ENCODE peak calls at places on chromosomes 2 and 18, in six cellular contexts. J, T, K, E, A and Y are unnamed samples.

GRCh38 chr2:128169933-128170709 is 79.1 kb downstream of the UGGT1 start:
- DNase-seq in J (no peak), T (no peak), K (no peak), E (no peak), A (no peak), Y (no peak)

GRCh38 chr2:203722411-203722810 is 16.0 kb downstream of the CD28 start:
- DNase-seq in J (no peak), T (no peak), K (no peak), E (no peak), A (no peak), Y (no peak)

GRCh38 chr2:205685314-205686230 is 3.3 kb downstream of the NRP2 start:
- DNase-seq in J (no peak), T (no peak), K (no peak), E (no peak), A (peak), Y (no peak)

GRCh38 chr2:85398426-85399182 is 11.6 kb downstream of the CAPG start:
- DNase-seq in J (no peak), T (no peak), K (no peak), E (no peak), A (peak), Y (no peak)

GRCh38 chr2:34570266-34570872 is 971.3 kb upstream of the FAM98A start:
- DNase-seq in J (peak), T (no peak), K (no peak), E (no peak), A (no peak), Y (no peak)

GRCh38 chr18:67805261-67805660 is 288.7 kb upstream of the DSEL start:
- DNase-seq in J (no peak), T (no peak), K (no peak), E (no peak), A (no peak), Y (no peak)

GRCh38 chr2:225501022-225501421 is 101.5 kb downstream of the NYAP2 start:
- DNase-seq in J (no peak), T (no peak), K (no peak), E (no peak), A (no peak), Y (no peak)

GRCh38 chr2:113965644-113966043 is 75.8 kb downstream of the ACTR3 start:
- DNase-seq in J (peak), T (no peak), K (no peak), E (no peak), A (no peak), Y (no peak)

GRCh38 chr2:39266906-39267434 is 23.2 kb upstream of the CDKL4 start:
- DNase-seq in J (no peak), T (no peak), K (no peak), E (peak), A (no peak), Y (no peak)

GRCh38 chr2:130963058-130963848 is 126.5 kb downstream of the ARHGEF4 start:
- DNase-seq in J (no peak), T (no peak), K (no peak), E (no peak), A (no peak), Y (no peak)

DNA sequence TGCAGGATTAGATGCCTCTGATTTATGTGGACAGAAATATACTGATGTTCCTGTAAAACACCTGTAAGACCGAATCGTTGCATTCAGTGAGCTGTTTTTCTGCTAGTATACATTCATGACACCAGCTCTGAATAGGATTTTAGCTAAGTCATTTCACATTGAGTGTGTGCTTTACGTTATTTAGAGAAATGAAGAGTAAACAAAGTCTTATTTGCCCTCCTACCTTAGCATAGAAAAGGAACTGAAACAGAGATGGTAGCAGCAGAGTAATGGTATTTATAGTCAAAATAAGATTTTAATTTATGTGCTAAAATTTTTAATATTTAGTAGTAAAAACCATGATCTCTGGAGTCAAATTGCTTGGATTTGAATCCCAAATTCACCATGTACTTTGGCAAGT is 168.0 kb downstream of the CERS6 start:
- DNase-seq in J (no peak), T (no peak), K (no peak), E (no peak), A (no peak), Y (no peak)
- H3K4me3 ChIP-seq in J (no peak), T (no peak), K (no peak), E (no peak), A (no peak), Y (no peak)

DNA sequence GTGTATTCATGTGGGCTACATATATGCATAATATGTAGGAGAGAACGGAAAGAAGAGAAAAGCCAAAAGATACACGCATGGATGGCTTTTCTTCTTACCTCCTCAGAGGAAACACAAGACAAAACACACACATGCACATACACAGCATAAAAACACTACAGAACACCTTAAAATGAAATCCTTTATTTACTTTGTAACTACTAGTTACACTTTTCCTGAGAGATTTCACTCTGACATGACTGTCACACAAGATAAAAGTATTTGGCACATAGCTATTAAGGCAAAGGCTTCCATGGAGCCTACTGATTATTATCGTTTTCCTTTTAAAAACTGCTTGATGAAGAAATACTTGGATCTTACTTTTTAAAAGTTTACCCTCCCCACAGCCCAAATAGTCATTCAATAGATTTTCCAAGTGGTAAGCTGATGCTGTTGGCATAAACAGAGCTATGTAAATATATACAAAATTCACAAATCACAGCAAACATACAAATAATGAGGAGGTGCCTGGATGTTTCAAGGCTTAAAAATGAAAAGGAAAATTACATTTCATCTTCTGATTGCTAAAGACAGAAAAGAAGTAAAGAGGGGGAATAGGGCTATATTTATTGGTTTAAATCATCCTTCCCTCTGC is 8.6 kb downstream of the ZEB2 start:
- DNase-seq in J (no peak), T (no peak), K (no peak), E (no peak), A (no peak), Y (no peak)
- H3K4me3 ChIP-seq in J (no peak), T (no peak), K (peak), E (no peak), A (no peak), Y (no peak)

DNA sequence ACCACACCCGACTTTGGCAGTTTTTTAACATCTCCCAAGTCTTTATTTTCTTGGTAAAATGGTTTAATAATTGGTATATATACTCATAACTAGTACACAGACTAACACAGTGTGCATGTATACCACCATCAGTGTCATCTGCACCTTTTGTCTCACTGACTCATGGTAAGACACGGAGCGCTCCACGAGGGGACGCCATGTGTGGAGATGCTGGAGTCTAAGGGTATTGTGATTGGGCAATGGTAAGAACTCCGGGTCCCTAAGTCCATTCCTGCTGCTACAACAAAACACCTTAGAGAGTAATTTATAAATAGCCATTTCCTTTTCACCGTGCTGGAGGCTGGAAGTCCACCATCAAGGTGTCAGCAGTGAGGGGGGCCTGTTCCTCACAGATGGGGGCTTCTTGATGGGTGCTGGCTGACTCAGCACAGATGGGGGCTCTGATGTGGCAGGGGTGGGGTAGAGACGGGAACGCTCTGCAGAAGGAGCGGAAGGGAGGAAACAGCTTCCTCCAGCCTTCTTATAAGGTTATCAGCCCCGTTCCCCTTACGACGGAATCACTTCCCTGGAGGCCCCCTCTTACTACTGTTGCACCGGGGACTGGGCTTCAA is 42.0 kb upstream of the EDAR start:
- DNase-seq in J (peak), T (no peak), K (no peak), E (no peak), A (no peak), Y (no peak)
- H3K4me3 ChIP-seq in J (peak), T (peak), K (peak), E (peak), A (peak), Y (peak)

GRCh38 chr18:46332956-46333355 is 228.8 kb downstream of the HAUS1 start:
- DNase-seq in J (no peak), T (no peak), K (peak), E (no peak), A (peak), Y (no peak)
- H3K4me3 ChIP-seq in J (peak), T (peak), K (no peak), E (no peak), A (no peak), Y (peak)

GRCh38 chr18:55779461-55779710 is 191.4 kb upstream of the TCF4 start:
- DNase-seq in J (no peak), T (no peak), K (no peak), E (no peak), A (no peak), Y (no peak)

GRCh38 chr18:55781481-55781957 is 193.5 kb upstream of the TCF4 start:
- DNase-seq in J (no peak), T (no peak), K (no peak), E (no peak), A (no peak), Y (peak)

GRCh38 chr18:55778731-55779460 is 190.9 kb upstream of the TCF4 start:
- DNase-seq in J (peak), T (no peak), K (no peak), E (no peak), A (no peak), Y (no peak)

GRCh38 chr18:55779711-55780590 is 192.0 kb upstream of the TCF4 start:
- DNase-seq in J (no peak), T (no peak), K (no peak), E (no peak), A (peak), Y (no peak)

GRCh38 chr18:55780591-55781071 is 192.6 kb upstream of the TCF4 start:
- DNase-seq in J (no peak), T (no peak), K (no peak), E (no peak), A (no peak), Y (no peak)
- H3K4me3 ChIP-seq in J (no peak), T (no peak), K (no peak), E (peak), A (peak), Y (peak)

GRCh38 chr2:150459281-150459680 is 28.2 kb downstream of the RND3 start:
- DNase-seq in J (peak), T (no peak), K (no peak), E (no peak), A (no peak), Y (no peak)
- H3K4me3 ChIP-seq in J (no peak), T (no peak), K (no peak), E (no peak), A (no peak), Y (no peak)

DNA sequence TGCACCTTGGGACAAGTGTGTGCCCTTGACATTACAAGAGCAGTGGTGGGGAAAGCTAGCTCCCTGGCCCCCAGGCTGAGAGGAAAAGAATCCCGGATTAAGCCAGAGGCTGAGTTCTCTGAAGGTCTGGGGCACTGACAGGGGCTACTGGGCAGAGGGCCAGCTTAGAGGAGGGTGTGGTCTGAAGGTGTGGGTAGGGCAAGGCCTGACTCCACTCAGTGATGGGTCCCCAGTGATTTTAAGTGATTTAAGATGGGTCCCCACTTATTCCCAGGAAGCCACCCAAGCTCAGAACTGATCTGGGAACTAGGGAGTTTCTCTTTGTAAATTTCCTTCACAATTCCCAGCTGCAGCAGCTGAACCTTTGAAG is 8.8 kb downstream of the TMEM37 start:
- DNase-seq in J (no peak), T (no peak), K (no peak), E (no peak), A (no peak), Y (no peak)
- H3K4me3 ChIP-seq in J (no peak), T (no peak), K (no peak), E (no peak), A (no peak), Y (no peak)

GRCh38 chr2:201120500-201120899 is 4.5 kb downstream of the CFLAR start:
- DNase-seq in J (no peak), T (no peak), K (no peak), E (no peak), A (no peak), Y (no peak)

GRCh38 chr2:201126308-201127127 is 10.6 kb downstream of the CFLAR start:
- DNase-seq in J (no peak), T (no peak), K (no peak), E (no peak), A (no peak), Y (no peak)

GRCh38 chr2:201118957-201119848 is 3.2 kb downstream of the CFLAR start:
- DNase-seq in J (no peak), T (no peak), K (no peak), E (peak), A (no peak), Y (no peak)

GRCh38 chr2:201118121-201118956 is 2.4 kb downstream of the CFLAR start:
- DNase-seq in J (peak), T (peak), K (peak), E (peak), A (peak), Y (peak)

GRCh38 chr2:201122276-201122675 is 6.3 kb downstream of the CFLAR start:
- DNase-seq in J (no peak), T (no peak), K (no peak), E (no peak), A (no peak), Y (peak)
- H3K4me3 ChIP-seq in J (no peak), T (peak), K (peak), E (no peak), A (no peak), Y (no peak)

GRCh38 chr2:37148325-37148724 is 8.5 kb downstream of the EIF2AK2 start:
- DNase-seq in J (no peak), T (no peak), K (no peak), E (no peak), A (no peak), Y (no peak)
- H3K4me3 ChIP-seq in J (no peak), T (no peak), K (no peak), E (no peak), A (no peak), Y (no peak)

DNA sequence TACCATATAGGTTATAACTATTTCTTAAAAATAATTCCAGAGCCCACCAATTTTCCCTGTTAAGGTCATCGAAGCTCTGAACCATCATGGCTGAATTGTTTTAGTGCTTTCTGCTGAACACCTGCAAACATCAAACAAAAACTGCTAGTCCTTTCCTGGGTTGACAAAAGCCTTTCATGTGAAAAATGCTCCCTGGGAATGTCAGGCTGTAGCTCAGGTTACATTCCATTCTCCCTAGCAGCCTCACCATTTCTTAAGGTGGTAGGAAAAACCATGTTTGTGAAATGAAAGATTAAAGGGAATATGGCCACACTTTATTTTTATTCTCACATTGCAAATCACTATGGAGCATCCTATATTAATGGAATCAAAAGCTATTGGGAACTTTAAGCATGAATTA is 5.7 kb downstream of the TCF4 start:
- DNase-seq in J (no peak), T (no peak), K (no peak), E (no peak), A (no peak), Y (no peak)
- H3K4me3 ChIP-seq in J (no peak), T (no peak), K (no peak), E (no peak), A (no peak), Y (no peak)